ENCODE peak calls at places on chromosomes 16 and 17, in nine cellular contexts. U is H9; H is fibroblast of lung; K is CD8-positive, alpha-beta T cell; I is mucosa of descending colon; R is cardiac muscle cell; C is ovary; L is neural progenitor cell; Z is IMR-90. N is an unnamed sample. For H3K4me1, the result is how much of the 10 kb centered on the place peaks cover.

GRCh38 chr17:64276961-64277505 is 14.0 kb upstream of the TEX2 start:
- DNase-seq in U (no peak), H (no peak), K (no peak), I (no peak), R (no peak), C (no peak), L (no peak), Z (no peak), N (no peak)

GRCh38 chr16:88768041-88768876 is 16.8 kb downstream of the PIEZO1 start:
- DNase-seq in U (no peak), H (peak), K (no peak), I (no peak), R (peak), C (peak), L (peak), Z (peak), N (peak)

GRCh38 chr16:17301593-17302135 is 169.1 kb downstream of the XYLT1 start:
- DNase-seq in U (no peak), H (no peak), K (no peak), I (no peak), R (no peak), C (no peak), L (no peak), Z (no peak), N (no peak)

GRCh38 chr17:58247511-58248363 is 9.4 kb downstream of the LPO start:
- DNase-seq in U (no peak), H (no peak), K (no peak), I (no peak), R (no peak), C (no peak), L (no peak), Z (no peak), N (no peak)

GRCh38 chr16:14310519-14310991 is 239.4 kb downstream of the MRTFB start:
- DNase-seq in U (peak), H (peak), K (no peak), I (no peak), R (no peak), C (no peak), L (peak), Z (peak), N (no peak)

GRCh38 chr17:13114601-13115024 is 96.8 kb upstream of the ELAC2 start:
- DNase-seq in U (peak), H (peak), K (no peak), I (no peak), R (peak), C (no peak), L (peak), Z (peak), N (no peak)

GRCh38 chr16:89170346-89171215 is 967 bp upstream of the CDH15 start:
- DNase-seq in U (peak), H (no peak), K (no peak), I (peak), R (no peak), C (no peak), L (no peak), Z (no peak), N (peak)

GRCh38 chr17:12530126-12530525 is 135.6 kb upstream of the MYOCD start:
- DNase-seq in U (no peak), H (no peak), K (no peak), I (no peak), R (peak), C (no peak), L (no peak), Z (no peak), N (no peak)

GRCh38 chr16:23092801-23093117 is 56.5 kb downstream of the USP31 start:
- DNase-seq in U (no peak), H (no peak), K (no peak), I (no peak), R (no peak), C (no peak), L (no peak), Z (no peak), N (no peak)

GRCh38 chr16:84330685-84331050 is 36.0 kb downstream of the WFDC1 start:
- DNase-seq in U (no peak), H (no peak), K (no peak), I (no peak), R (no peak), C (no peak), L (no peak), Z (no peak), N (no peak)

GRCh38 chr16:84484579-84485254 is 19.7 kb downstream of the MEAK7 start:
- DNase-seq in U (no peak), H (peak), K (no peak), I (no peak), R (peak), C (peak), L (peak), Z (peak), N (no peak)

GRCh38 chr16:10972956-10973464 is 28.6 kb downstream of the CLEC16A start:
- DNase-seq in U (no peak), H (no peak), K (no peak), I (no peak), R (no peak), C (no peak), L (no peak), Z (no peak), N (no peak)

GRCh38 chr16:86819523-86819887 is 241.2 kb downstream of the FOXL1 start:
- DNase-seq in U (no peak), H (peak), K (no peak), I (no peak), R (no peak), C (no peak), L (no peak), Z (no peak), N (no peak)

GRCh38 chr16:2952679-2953078 is 11.4 kb upstream of the KREMEN2 start:
- DNase-seq in U (no peak), H (no peak), K (no peak), I (peak), R (no peak), C (no peak), L (no peak), Z (no peak), N (no peak)

GRCh38 chr17:35448214-35448898 is at the start of gene SLFN13:
- DNase-seq in U (peak), H (peak), K (peak), I (peak), R (peak), C (peak), L (peak), Z (peak), N (peak)

GRCh38 chr17:13429201-13429600 is 172.5 kb downstream of the HS3ST3A1 start:
- DNase-seq in U (no peak), H (peak), K (no peak), I (no peak), R (no peak), C (no peak), L (no peak), Z (peak), N (no peak)

GRCh38 chr16:3158498-3159314 is 23.9 kb downstream of the ZNF213 start:
- DNase-seq in U (peak), H (peak), K (peak), I (peak), R (peak), C (peak), L (peak), Z (peak), N (peak)

GRCh38 chr17:81471804-81472456 is 40.7 kb downstream of the ACTG1 start:
- DNase-seq in U (peak), H (peak), K (no peak), I (peak), R (peak), C (peak), L (peak), Z (no peak), N (peak)

GRCh38 chr16:66274335-66275110 is 92.0 kb upstream of the CDH5 start:
- DNase-seq in U (peak), H (peak), K (no peak), I (no peak), R (no peak), C (no peak), L (no peak), Z (peak), N (no peak)

GRCh38 chr16:51404386-51404785 is 253.3 kb upstream of the SALL1 start:
- DNase-seq in U (no peak), H (peak), K (no peak), I (no peak), R (no peak), C (no peak), L (no peak), Z (peak), N (no peak)

GRCh38 chr16:383326-384020 is 1.7 kb upstream of the PGAP6 start:
- DNase-seq in U (peak), H (no peak), K (no peak), I (peak), R (peak), C (peak), L (peak), Z (no peak), N (peak)

GRCh38 chr16:29815032-29815721 is 775 bp upstream of the PAGR1 start:
- DNase-seq in U (no peak), H (no peak), K (peak), I (peak), R (no peak), C (peak), L (peak), Z (no peak), N (peak)

GRCh38 chr17:31155208-31155810 is 60.5 kb downstream of the NF1 start:
- DNase-seq in U (no peak), H (peak), K (no peak), I (no peak), R (no peak), C (no peak), L (no peak), Z (peak), N (no peak)

GRCh38 chr16:66115373-66115772 is 251.1 kb upstream of the CDH5 start:
- DNase-seq in U (no peak), H (no peak), K (no peak), I (no peak), R (no peak), C (no peak), L (no peak), Z (no peak), N (no peak)

GRCh38 chr16:77043076-77043475 is 147.9 kb upstream of the MON1B start:
- DNase-seq in U (no peak), H (peak), K (no peak), I (no peak), R (no peak), C (no peak), L (peak), Z (no peak), N (no peak)

GRCh38 chr17:27579897-27580321 is 51.1 kb upstream of the LGALS9 start:
- DNase-seq in U (no peak), H (no peak), K (no peak), I (no peak), R (no peak), C (no peak), L (no peak), Z (no peak), N (no peak)

GRCh38 chr17:13725286-13725990 is 123.7 kb upstream of the HS3ST3A1 start:
- DNase-seq in U (no peak), H (peak), K (no peak), I (no peak), R (no peak), C (no peak), L (no peak), Z (peak), N (no peak)

GRCh38 chr16:16005725-16006124 is 56.3 kb downstream of the ABCC1 start:
- DNase-seq in U (no peak), H (no peak), K (no peak), I (no peak), R (no peak), C (no peak), L (no peak), Z (no peak), N (no peak)

GRCh38 chr16:89365044-89365467 is 125.3 kb downstream of the ANKRD11 start:
- DNase-seq in U (no peak), H (no peak), K (no peak), I (no peak), R (no peak), C (no peak), L (no peak), Z (peak), N (no peak)

GRCh38 chr16:50631249-50631984 is 49.7 kb downstream of the SNX20 start:
- DNase-seq in U (no peak), H (no peak), K (no peak), I (no peak), R (no peak), C (no peak), L (no peak), Z (no peak), N (no peak)

GRCh38 chr17:58913971-58914769 is 158.5 kb downstream of the PPM1E start:
- DNase-seq in U (no peak), H (peak), K (no peak), I (no peak), R (no peak), C (no peak), L (no peak), Z (peak), N (no peak)

GRCh38 chr16:56388209-56388608 is 37.1 kb downstream of the AMFR start:
- DNase-seq in U (no peak), H (peak), K (no peak), I (no peak), R (no peak), C (no peak), L (no peak), Z (peak), N (no peak)

GRCh38 chr17:72338847-72339790 is 218.3 kb downstream of the SOX9 start:
- DNase-seq in U (no peak), H (peak), K (no peak), I (no peak), R (peak), C (no peak), L (no peak), Z (peak), N (peak)

GRCh38 chr16:25081702-25082101 is 29.8 kb upstream of the LCMT1 start:
- DNase-seq in U (no peak), H (no peak), K (no peak), I (no peak), R (no peak), C (no peak), L (no peak), Z (no peak), N (no peak)

GRCh38 chr16:9489823-9490467 is 398.5 kb downstream of the HAPSTR1 start:
- DNase-seq in U (no peak), H (no peak), K (no peak), I (no peak), R (no peak), C (no peak), L (peak), Z (no peak), N (no peak)

DNA sequence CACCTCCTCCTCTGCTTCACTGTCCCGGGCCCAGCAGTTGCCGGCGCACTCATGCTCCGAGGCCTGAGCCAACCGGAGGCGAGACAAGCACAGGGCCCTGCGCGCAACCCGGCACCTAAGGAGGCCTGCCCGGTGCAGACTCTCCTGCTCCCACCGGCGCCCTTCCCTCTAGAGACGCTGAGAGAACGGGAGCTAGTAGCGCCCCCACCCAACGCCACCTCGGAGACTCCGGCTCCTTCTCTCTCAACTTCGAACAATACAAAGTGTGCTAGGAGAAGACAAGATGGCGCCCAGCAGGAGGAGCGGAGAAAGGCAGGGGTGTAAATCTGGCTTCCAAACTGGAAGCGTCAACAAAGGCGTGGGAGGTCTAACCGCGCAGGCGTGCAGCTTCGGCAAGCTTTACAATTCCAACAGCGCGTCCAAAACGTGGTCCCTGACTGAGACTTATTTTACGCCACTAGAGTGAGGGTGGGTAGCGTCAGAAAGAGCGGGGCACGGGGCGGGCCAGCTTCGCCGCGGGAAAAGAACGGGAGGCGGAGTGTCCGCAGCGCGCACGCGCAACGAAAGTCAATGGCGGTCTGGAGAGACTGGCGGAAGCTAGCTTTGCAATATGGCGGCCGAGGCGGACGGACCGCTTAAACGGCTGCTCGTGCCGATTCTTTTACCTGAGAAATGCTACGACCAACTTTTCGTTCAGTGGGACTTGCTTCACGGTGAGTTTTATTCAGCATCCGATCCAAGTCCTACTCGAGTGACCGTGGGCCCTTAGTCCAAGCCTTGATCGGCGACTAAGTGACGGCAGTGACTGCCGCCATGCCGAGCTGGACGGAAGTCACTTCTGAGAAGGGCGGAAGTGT is at the start of gene MPDU1:
- DNase-seq in U (peak), H (peak), K (peak), I (peak), R (peak), C (peak), L (peak), Z (peak), N (peak)
- TF ChIP-seq CTCF in U (no peak), H (no peak), K (no peak), I (no peak), R (no peak), C (peak), L (no peak), Z (no peak), N (no peak)

DNA sequence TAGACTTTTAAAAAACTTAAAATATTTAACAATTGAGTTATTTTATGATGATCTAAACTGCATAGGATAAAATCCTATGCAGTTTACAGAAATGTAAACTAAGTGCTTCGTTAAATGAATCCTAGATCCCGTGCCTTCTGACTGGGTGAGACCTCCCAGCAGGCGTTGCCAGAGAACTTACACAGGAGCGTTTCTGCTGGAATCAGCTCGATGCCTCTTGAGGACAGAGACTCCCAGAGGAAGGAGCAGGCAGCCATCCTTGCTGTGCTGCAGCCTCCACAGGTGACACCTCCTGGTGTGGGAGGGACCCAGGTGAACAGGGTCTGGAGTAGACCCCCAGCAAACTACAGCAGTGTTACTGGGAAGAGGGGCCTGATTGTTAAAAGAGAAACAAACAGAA is 160.4 kb downstream of the WWOX start:
- DNase-seq in U (no peak), H (no peak), K (no peak), I (no peak), R (peak), C (no peak), L (peak), Z (no peak), N (no peak)
- H3K4me1 ChIP-seq in U (under half), H (under half), K (under half), I (under half), R (under half), C (under half), L (under half), Z (under half), N (under half)

GRCh38 chr16:58099956-58100300 is 29.3 kb downstream of the CFAP20 start:
- DNase-seq in U (no peak), H (no peak), K (no peak), I (no peak), R (no peak), C (no peak), L (no peak), Z (no peak), N (peak)
- TF ChIP-seq CTCF in U (no peak), H (no peak), K (no peak), I (no peak), R (no peak), C (no peak), L (no peak), Z (no peak), N (no peak)

GRCh38 chr17:38459556-38459955 is 31.3 kb downstream of the ARHGAP23 start:
- DNase-seq in U (no peak), H (no peak), K (no peak), I (no peak), R (no peak), C (no peak), L (peak), Z (no peak), N (no peak)
- H3K4me1 ChIP-seq in U (under half), H (under half), K (under half), I (under half), R (under half), C (under half), L (under half), Z (under half), N (under half)

GRCh38 chr17:74452027-74452840 is 14.2 kb upstream of the CD300A start:
- DNase-seq in U (peak), H (no peak), K (no peak), I (no peak), R (no peak), C (no peak), L (no peak), Z (no peak), N (peak)

GRCh38 chr17:74453665-74454196 is 12.7 kb upstream of the CD300A start:
- DNase-seq in U (peak), H (no peak), K (peak), I (peak), R (peak), C (no peak), L (peak), Z (no peak), N (no peak)

GRCh38 chr17:74455025-74455585 is 11.3 kb upstream of the CD300A start:
- DNase-seq in U (peak), H (no peak), K (no peak), I (no peak), R (no peak), C (no peak), L (peak), Z (no peak), N (no peak)

GRCh38 chr17:74452841-74453661 is 13.4 kb upstream of the CD300A start:
- DNase-seq in U (peak), H (no peak), K (no peak), I (no peak), R (no peak), C (peak), L (peak), Z (no peak), N (peak)

GRCh38 chr17:74454197-74455024 is 12.0 kb upstream of the CD300A start:
- DNase-seq in U (peak), H (peak), K (no peak), I (no peak), R (no peak), C (peak), L (peak), Z (peak), N (peak)
- TF ChIP-seq CTCF in U (no peak), H (no peak), K (no peak), I (no peak), R (no peak), C (peak), L (no peak), Z (no peak), N (peak)

N was measured in kidney.